ENCODE peak calls at places on chromosomes 1 and 21, in six cellular contexts. O is prostate gland, V is spleen, B is sigmoid colon, D is ovary, X is suprapubic skin. H is an unnamed sample. For H3K27me3, the result is how much of the 10 kb centered on the place peaks cover.

GRCh38 chr1:79549191-79549590 is 542.7 kb upstream of the ADGRL4 start:
- DNase-seq in V (no peak), B (no peak), D (no peak), O (no peak), X (no peak), H (no peak)

GRCh38 chr1:235586413-235586812 is 63.2 kb downstream of the GNG4 start:
- DNase-seq in O (no peak), D (no peak), X (no peak), V (peak), B (no peak), H (no peak)

GRCh38 chr21:35198004-35198403 is 148.9 kb upstream of the RUNX1 start:
- DNase-seq in X (no peak), V (no peak), D (no peak), O (no peak), B (no peak), H (no peak)

GRCh38 chr1:62682531-62682930 is 5.7 kb downstream of the DOCK7 start:
- DNase-seq in X (no peak), V (no peak), B (no peak), O (no peak), D (no peak), H (no peak)

GRCh38 chr1:15066191-15066590 is 87.4 kb upstream of the TMEM51 start:
- DNase-seq in B (no peak), X (no peak), D (no peak), O (no peak), V (no peak), H (no peak)

GRCh38 chr1:223712856-223713494 is 636 bp downstream of the CAPN2 start:
- DNase-seq in V (peak), B (peak), D (no peak), X (no peak), O (no peak), H (peak)

GRCh38 chr1:44707112-44707881 is 23.7 kb downstream of the RNU5D-1 start:
- DNase-seq in X (no peak), D (no peak), V (peak), B (no peak), O (no peak), H (no peak)

GRCh38 chr1:185813401-185813979 is 79.3 kb downstream of the HMCN1 start:
- DNase-seq in D (no peak), V (no peak), X (no peak), O (no peak), B (no peak), H (no peak)

GRCh38 chr1:194062526-194062925 is 876.1 kb upstream of the B3GALT2 start:
- DNase-seq in V (no peak), B (no peak), D (no peak), O (no peak), X (no peak), H (no peak)

GRCh38 chr21:44615881-44616590 is 4.2 kb downstream of the KRTAP10-8 start:
- DNase-seq in B (no peak), D (no peak), X (no peak), O (no peak), V (peak), H (no peak)

GRCh38 chr1:116189481-116189880 is 78.3 kb downstream of the MAB21L3 start:
- DNase-seq in X (no peak), O (no peak), V (no peak), D (no peak), B (no peak), H (no peak)

GRCh38 chr21:44579056-44579832 is 1.2 kb downstream of the KRTAP10-5 start:
- DNase-seq in B (no peak), V (peak), D (no peak), X (no peak), O (no peak), H (no peak)

GRCh38 chr1:24987424-24987823 is 57.3 kb upstream of the RUNX3 start:
- DNase-seq in V (peak), X (no peak), O (no peak), D (no peak), B (no peak), H (no peak)

GRCh38 chr1:151157067-151157531 is 650 bp downstream of the TNFAIP8L2 start:
- DNase-seq in X (no peak), V (peak), B (peak), D (no peak), O (no peak), H (no peak)

GRCh38 chr1:46198026-46198826 is at the start of gene POMGNT1:
- DNase-seq in V (peak), D (peak), B (peak), O (no peak), X (no peak), H (no peak)

GRCh38 chr1:44281987-44282703 is 68.9 kb downstream of the DMAP1 start:
- DNase-seq in D (no peak), X (no peak), O (no peak), V (no peak), B (no peak), H (no peak)

GRCh38 chr1:59139396-59139795 is 157.5 kb upstream of the FGGY start:
- DNase-seq in O (no peak), D (no peak), B (no peak), V (no peak), X (no peak), H (no peak)

GRCh38 chr1:36962991-36963390 is 71.3 kb downstream of the GRIK3 start:
- DNase-seq in V (no peak), O (no peak), B (no peak), D (no peak), X (no peak), H (no peak)

GRCh38 chr21:33406493-33406892 is 3.3 kb downstream of the IFNGR2 start:
- DNase-seq in X (no peak), O (no peak), D (no peak), V (no peak), B (no peak), H (no peak)

GRCh38 chr1:107976431-107977215 is 11.6 kb upstream of the VAV3 start:
- DNase-seq in O (no peak), D (no peak), V (no peak), X (no peak), B (no peak), H (no peak)

DNA sequence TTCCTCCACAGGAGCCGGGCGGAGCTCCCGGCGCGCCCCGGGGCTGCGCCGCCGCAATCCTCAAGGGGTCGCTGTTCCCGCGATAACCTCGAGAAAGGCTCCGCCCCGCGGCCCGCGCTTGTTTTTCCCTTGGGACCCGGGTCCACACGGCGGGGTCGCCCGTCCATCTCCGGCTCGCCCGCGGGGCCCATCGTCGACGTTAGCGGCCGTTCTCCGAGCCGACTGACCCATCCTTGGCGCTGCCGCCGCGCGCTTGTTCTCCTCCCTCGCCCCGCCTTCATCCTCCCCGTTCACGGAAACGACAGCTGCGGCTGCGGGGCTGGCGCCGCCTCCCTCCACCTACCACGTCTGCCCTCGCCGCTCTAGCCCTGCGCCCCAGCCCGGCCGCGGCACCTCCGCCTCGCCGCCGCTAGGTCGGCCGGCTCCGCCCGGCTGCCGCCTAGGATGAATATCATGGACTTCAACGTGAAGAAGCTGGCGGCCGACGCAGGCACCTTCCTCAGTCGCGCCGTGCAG is at the start of gene SH3GLB1:
- DNase-seq in V (peak), D (peak), O (peak), B (peak), X (peak), H (peak)
- TF ChIP-seq CTCF in V (peak), D (peak), O (peak), B (peak), X (peak), H (peak)

GRCh38 chr1:183889095-183889494 is 84.2 kb downstream of the RGL1 start:
- DNase-seq in X (no peak), V (no peak), O (no peak), B (no peak), D (no peak), H (no peak)
- TF ChIP-seq POLR2A in X (no peak), V (no peak), O (no peak), B (no peak), D (no peak), H (no peak)

DNA sequence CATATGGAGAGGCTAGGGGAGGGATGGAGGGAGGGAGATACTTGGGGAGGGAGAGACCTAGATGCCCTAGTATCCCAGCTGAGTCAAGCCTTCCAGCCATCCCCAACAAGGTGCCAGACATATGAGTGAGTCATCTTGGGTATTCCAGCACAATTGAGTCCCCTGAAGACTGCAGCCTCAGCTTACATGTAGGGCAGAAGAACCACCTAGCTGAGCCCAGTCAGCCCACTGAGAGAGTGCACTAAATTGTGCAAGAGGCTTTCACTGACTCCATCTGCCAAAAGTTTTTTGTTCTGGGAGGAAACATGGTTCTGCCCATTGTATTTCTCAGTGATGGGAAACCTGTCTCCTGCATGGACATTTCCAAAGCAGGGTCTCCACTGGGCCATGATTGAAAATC is 76.4 kb downstream of the FOXD2 start:
- DNase-seq in D (no peak), O (no peak), X (peak), V (no peak), B (no peak), H (no peak)
- H3K27me3 ChIP-seq in D (under half), O (under half), X (under half), V (under half), B (under half), H (under half)

DNA sequence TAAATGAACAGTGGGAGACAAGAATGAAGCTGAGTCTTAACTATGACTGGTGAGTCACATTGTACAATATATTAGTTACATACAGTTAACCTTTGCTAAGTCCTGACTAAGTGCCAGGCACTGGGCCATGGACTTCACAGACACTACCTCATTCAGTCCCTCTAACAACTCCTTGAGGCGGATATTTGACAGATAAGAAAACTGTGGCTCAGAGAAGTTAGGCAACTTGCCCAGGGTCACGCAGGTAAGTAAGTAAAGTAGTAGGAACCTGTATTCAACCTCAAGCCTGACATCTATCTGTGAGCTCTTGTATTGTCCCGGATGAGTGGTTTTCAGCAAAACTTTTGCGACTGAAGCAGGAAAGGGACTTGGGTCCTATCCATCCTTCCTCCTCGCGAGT is 62.1 kb downstream of the GNG12 start:
- DNase-seq in V (no peak), B (no peak), O (no peak), X (no peak), D (no peak), H (no peak)
- TF ChIP-seq CTCF in V (no peak), B (no peak), O (no peak), X (no peak), D (no peak), H (no peak)

GRCh38 chr1:16984717-16985116 is 4.3 kb upstream of the MFAP2 start:
- DNase-seq in D (peak), B (peak), V (no peak), O (peak), X (peak), H (peak)

GRCh38 chr1:16981269-16981849 is 939 bp upstream of the MFAP2 start:
- DNase-seq in X (no peak), D (no peak), B (no peak), V (no peak), O (no peak), H (no peak)

GRCh38 chr1:16986113-16986512 is 5.7 kb upstream of the MFAP2 start:
- DNase-seq in X (no peak), V (no peak), O (no peak), B (no peak), D (peak), H (no peak)

GRCh38 chr1:16980473-16981268 is at the start of gene MFAP2:
- DNase-seq in X (no peak), B (no peak), V (no peak), O (no peak), D (peak), H (no peak)

DNA sequence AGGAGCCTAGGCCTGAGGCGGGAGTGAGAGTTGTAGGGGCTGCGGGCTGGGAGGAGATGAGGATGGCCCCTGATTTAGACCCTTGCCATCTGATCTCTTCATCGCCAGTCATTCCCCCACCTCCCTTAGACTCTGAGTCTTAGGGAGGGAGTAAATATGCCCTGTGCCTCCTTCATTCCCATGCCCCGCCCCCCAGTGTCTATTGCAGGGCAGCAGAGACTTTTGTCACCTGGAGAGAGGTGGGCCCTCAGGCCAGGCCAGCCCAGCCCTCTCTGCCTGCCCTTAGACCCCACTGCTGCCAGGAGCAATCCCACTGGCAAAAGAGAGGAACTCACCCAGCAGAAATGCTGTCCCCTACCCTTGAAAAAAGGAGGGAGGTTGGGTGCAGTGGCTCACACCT is 3.2 kb upstream of the MFAP2 start:
- DNase-seq in X (no peak), D (no peak), V (no peak), O (no peak), B (no peak), H (no peak)
- TF ChIP-seq POLR2A in X (no peak), D (no peak), V (no peak), O (no peak), B (no peak), H (no peak)

GRCh38 chr1:2896824-2897223 is 95.3 kb upstream of the TTC34 start:
- DNase-seq in V (no peak), X (no peak), D (no peak), O (no peak), B (no peak), H (no peak)
- H3K27me3 ChIP-seq in V (under half), X (half or more), D (under half), O (under half), B (under half), H (under half)

GRCh38 chr1:95467036-95467435 is 233.0 kb downstream of the RWDD3 start:
- DNase-seq in B (no peak), X (no peak), O (no peak), V (no peak), D (no peak), H (no peak)
- TF ChIP-seq CTCF in B (no peak), X (no peak), O (peak), V (no peak), D (no peak), H (no peak)

H was measured in uterus.